ENCODE peak calls at places on chromosomes 2 and 18, in five cellular contexts. Y is transverse colon, Z is breast epithelium, W is ovary, G is tibial artery. S is an unnamed sample. For H3K36me3 and H3K4me1, the result is how much of the 10 kb centered on the place peaks cover.

GRCh38 chr2:138115664-138116063 is 151.4 kb downstream of the HNMT start:
- DNase-seq in Y (no peak), Z (no peak), W (no peak), G (no peak), S (no peak)

GRCh38 chr2:124049136-124049535 is 24.0 kb downstream of the CNTNAP5 start:
- DNase-seq in Y (no peak), Z (no peak), W (no peak), G (no peak), S (no peak)

GRCh38 chr2:197196737-197197136 is 113.8 kb downstream of the ANKRD44 start:
- DNase-seq in Y (no peak), Z (no peak), W (no peak), G (no peak), S (no peak)

GRCh38 chr2:242004902-242005230 is 135.3 kb downstream of the RTP5 start:
- DNase-seq in Y (no peak), Z (peak), W (no peak), G (peak), S (no peak)

GRCh38 chr2:202037086-202037485 is 3.4 kb downstream of the FZD7 start:
- DNase-seq in Y (no peak), Z (no peak), W (no peak), G (no peak), S (no peak)

GRCh38 chr2:96207778-96208143 is 866 bp downstream of the STARD7 start:
- DNase-seq in Y (no peak), Z (no peak), W (no peak), G (no peak), S (no peak)

GRCh38 chr2:61905372-61906186 is at the start of gene COMMD1:
- DNase-seq in Y (peak), Z (peak), W (peak), G (peak), S (peak)

GRCh38 chr2:62038980-62039771 is 133.7 kb downstream of the COMMD1 start:
- DNase-seq in Y (no peak), Z (no peak), W (no peak), G (no peak), S (no peak)

GRCh38 chr2:125658583-125658982 is 997.4 kb upstream of the GYPC start:
- DNase-seq in Y (no peak), Z (no peak), W (no peak), G (no peak), S (no peak)

GRCh38 chr2:5673861-5674240 is 18.3 kb upstream of the SOX11 start:
- DNase-seq in Y (no peak), Z (no peak), W (no peak), G (no peak), S (no peak)

GRCh38 chr2:127864877-127865276 is 6.9 kb upstream of the POLR2D start:
- DNase-seq in Y (peak), Z (no peak), W (no peak), G (no peak), S (peak)

GRCh38 chr18:3015203-3015590 is 2.3 kb upstream of the LPIN2 start:
- DNase-seq in Y (no peak), Z (no peak), W (no peak), G (no peak), S (no peak)

GRCh38 chr2:200025717-200026116 is 70.3 kb downstream of the MAIP1 start:
- DNase-seq in Y (no peak), Z (no peak), W (no peak), G (no peak), S (no peak)

GRCh38 chr2:235504459-235505200 is 10.8 kb downstream of the AGAP1 start:
- DNase-seq in Y (no peak), Z (no peak), W (no peak), G (no peak), S (no peak)

GRCh38 chr2:69466728-69467127 is 29.5 kb upstream of the NFU1 start:
- DNase-seq in Y (no peak), Z (no peak), W (no peak), G (no peak), S (no peak)

GRCh38 chr2:60549250-60550150 is 4.0 kb downstream of the BCL11A start:
- DNase-seq in Y (peak), Z (no peak), W (no peak), G (no peak), S (peak)
- H3K36me3 ChIP-seq in Y (under half), Z (under half), W (under half), G (under half), S (under half)

DNA sequence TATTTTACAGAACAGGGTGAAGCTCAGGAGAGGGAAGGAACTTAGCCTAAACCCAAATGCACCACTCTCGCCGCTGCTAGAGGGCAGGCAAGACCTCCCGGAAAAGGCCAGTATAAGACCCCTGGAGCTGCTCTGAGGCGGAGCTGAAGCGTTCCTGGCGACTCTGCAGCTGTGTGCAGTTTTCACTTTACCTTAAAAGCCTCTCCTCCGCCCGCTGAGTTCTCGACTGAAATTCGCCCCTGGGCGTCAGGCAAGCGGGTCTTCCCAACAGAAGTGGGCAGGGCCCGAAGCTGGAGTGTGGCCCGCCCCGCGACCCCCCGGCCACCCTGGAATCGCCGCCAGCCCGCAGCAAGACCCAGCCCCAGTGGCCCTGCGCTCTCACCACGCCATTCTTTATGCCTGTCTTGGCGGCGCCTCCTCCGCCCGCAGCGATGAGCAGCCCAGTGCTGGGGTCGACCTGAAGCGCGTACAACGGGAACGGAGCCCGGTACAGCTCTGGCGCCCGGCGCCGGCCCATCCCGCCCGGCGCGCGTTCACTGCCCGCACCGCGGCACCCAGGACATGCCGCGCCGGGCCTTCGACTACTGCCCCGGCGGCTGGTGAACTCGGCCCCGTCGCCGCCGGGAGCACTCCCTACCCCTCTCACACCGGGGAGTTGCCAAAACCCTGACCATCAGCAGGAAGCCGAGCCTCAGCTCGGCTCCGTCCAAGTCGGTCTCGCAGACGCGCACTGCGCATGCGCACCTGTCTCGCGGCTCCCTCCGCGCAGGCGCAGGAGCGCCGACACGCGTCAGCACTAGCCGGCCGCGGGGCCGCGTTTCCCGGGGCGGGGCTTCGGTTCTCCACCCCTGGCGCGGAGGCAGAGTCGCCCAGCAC is at the start of gene PREB:
- DNase-seq in Y (peak), Z (peak), W (peak), G (peak), S (peak)
- TF ChIP-seq CTCF in Y (peak), Z (no peak), W (peak), G (peak), S (no peak)

GRCh38 chr2:46315103-46315890 is 18.1 kb downstream of the EPAS1 start:
- DNase-seq in Y (peak), Z (peak), W (peak), G (peak), S (peak)
- H3K4me1 ChIP-seq in Y (under half), Z (under half), W (under half), G (under half), S (under half)

GRCh38 chr2:181916726-181917377 is 25.3 kb downstream of the ITPRID2 start:
- DNase-seq in Y (no peak), Z (no peak), W (no peak), G (no peak), S (no peak)
- H3K36me3 ChIP-seq in Y (under half), Z (under half), W (under half), G (half or more), S (under half)

DNA sequence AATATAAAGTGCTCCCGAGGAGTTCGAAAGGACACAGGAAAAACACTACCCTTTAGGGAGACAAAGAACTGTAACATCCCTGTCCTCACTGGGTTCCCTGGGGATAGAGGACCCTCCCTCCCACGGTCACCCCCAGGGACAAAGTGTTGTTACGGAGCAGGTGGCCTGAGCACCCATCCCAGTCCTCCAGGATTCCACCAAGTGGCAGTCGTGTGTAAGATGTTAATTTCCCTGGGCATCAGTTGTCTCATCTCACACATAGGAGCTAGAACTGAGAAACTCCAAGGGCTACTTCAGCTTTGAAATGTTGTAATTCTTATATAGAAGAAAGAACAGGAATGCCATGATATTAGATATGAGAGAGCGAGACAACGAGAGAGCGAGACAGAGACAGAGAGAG is 137.7 kb downstream of the ALK start:
- DNase-seq in Y (no peak), Z (no peak), W (no peak), G (no peak), S (no peak)
- TF ChIP-seq CTCF in Y (no peak), Z (no peak), W (no peak), G (no peak), S (no peak)

GRCh38 chr2:222753251-222753824 is 81.9 kb downstream of the MOGAT1 start:
- DNase-seq in Y (no peak), Z (no peak), W (no peak), G (no peak), S (peak)
- H3K4me1 ChIP-seq in Y (under half), Z (under half), W (under half), G (under half), S (under half)

S was measured in mucosa of descending colon.